ENCODE peak calls at places on chromosomes 3 and 15, in eight cellular contexts. R is kidney, Y is tibial nerve, E is H9, C is endodermal cell, J is right cardiac atrium, H is K562, W is GM12878. Q is an unnamed sample.

GRCh38 chr15:91529534-91529933 is 324.0 kb upstream of the SLCO3A1 start:
- DNase-seq in R (no peak), Y (no peak), E (no peak), C (no peak), J (no peak), H (no peak), W (no peak), Q (no peak)

GRCh38 chr15:52788099-52788986 is 1.8 kb downstream of the ONECUT1 start:
- DNase-seq in R (peak; percentile 61), Y (no peak), E (peak; percentile 46), C (peak; percentile 77), J (no peak), H (no peak), W (no peak), Q (no peak)

GRCh38 chr15:48507416-48508065 is 138.0 kb downstream of the FBN1 start:
- DNase-seq in R (no peak), Y (peak; percentile 31), E (peak; percentile 37), C (peak; percentile 70), J (no peak), H (peak; percentile 22), W (peak; percentile 8), Q (no peak)

GRCh38 chr3:135047061-135047460 is 252.0 kb downstream of the EPHB1 start:
- DNase-seq in R (no peak), Y (no peak), E (no peak), C (peak; percentile 26), J (no peak), H (no peak), W (no peak), Q (no peak)

GRCh38 chr3:161689699-161690098 is 193.1 kb downstream of the OTOL1 start:
- DNase-seq in R (no peak), Y (no peak), E (no peak), C (no peak), J (no peak), H (no peak), W (no peak), Q (no peak)

GRCh38 chr3:149536429-149536828 is 61.9 kb downstream of the TM4SF4 start:
- DNase-seq in R (peak; percentile 84), Y (no peak), E (peak; percentile 71), C (peak; percentile 80), J (peak; percentile 66), H (no peak), W (no peak), Q (no peak)

GRCh38 chr15:72685301-72685924 is 569 bp downstream of the HIGD2B start:
- DNase-seq in R (no peak), Y (peak; percentile 6), E (no peak), C (no peak), J (no peak), H (no peak), W (no peak), Q (no peak)

GRCh38 chr3:129195731-129196256 is 12.1 kb upstream of the CNBP start:
- DNase-seq in R (no peak), Y (peak; percentile 32), E (no peak), C (no peak), J (peak; percentile 57), H (no peak), W (no peak), Q (peak; percentile 86)

GRCh38 chr3:185658504-185658912 is 72.4 kb downstream of the SENP2 start:
- DNase-seq in R (peak; percentile 86), Y (peak; percentile 90), E (no peak), C (no peak), J (peak; percentile 72), H (no peak), W (no peak), Q (peak; percentile 83)

GRCh38 chr3:13021141-13021933 is 51.9 kb downstream of the IQSEC1 start:
- DNase-seq in R (no peak), Y (peak; percentile 54), E (no peak), C (no peak), J (no peak), H (no peak), W (no peak), Q (no peak)

GRCh38 chr3:76321615-76322014 is 536.3 kb upstream of the ZNF717 start:
- DNase-seq in R (no peak), Y (no peak), E (no peak), C (no peak), J (no peak), H (no peak), W (no peak), Q (no peak)

GRCh38 chr3:76324101-76324500 is 538.8 kb upstream of the ZNF717 start:
- DNase-seq in R (no peak), Y (no peak), E (no peak), C (no peak), J (no peak), H (no peak), W (no peak), Q (no peak)
- H3K4me1 ChIP-seq in R (no peaks in the 10 kb centered on the region), Y (no peaks in the 10 kb centered on the region), E (no peaks in the 10 kb centered on the region), C (no peaks in the 10 kb centered on the region), J (no peaks in the 10 kb centered on the region), H (no peaks in the 10 kb centered on the region), W (no peaks in the 10 kb centered on the region), Q (no peaks in the 10 kb centered on the region)

GRCh38 chr15:97461212-97461611 is 499.3 kb upstream of the ARRDC4 start:
- DNase-seq in R (no peak), Y (no peak), E (no peak), C (no peak), J (no peak), H (no peak), W (no peak), Q (no peak)

GRCh38 chr15:97459771-97460170 is 500.7 kb upstream of the ARRDC4 start:
- DNase-seq in R (no peak), Y (no peak), E (no peak), C (no peak), J (no peak), H (no peak), W (no peak), Q (no peak)

GRCh38 chr15:97456541-97456940 is 504.0 kb upstream of the ARRDC4 start:
- DNase-seq in R (no peak), Y (no peak), E (no peak), C (no peak), J (no peak), H (no peak), W (no peak), Q (no peak)
- H3K9me3 ChIP-seq in R (no peaks in the 10 kb centered on the region), Y (no peaks in the 10 kb centered on the region), E (no peaks in the 10 kb centered on the region), C (no peaks in the 10 kb centered on the region), J (no peaks in the 10 kb centered on the region), H (no peaks in the 10 kb centered on the region), W (no peaks in the 10 kb centered on the region), Q (no peaks in the 10 kb centered on the region)

GRCh38 chr3:51477360-51477711 is 22.5 kb downstream of the DCAF1 start:
- DNase-seq in R (no peak), Y (no peak), E (no peak), C (no peak), J (no peak), H (no peak), W (no peak), Q (no peak)
- H3K4me1 ChIP-seq in R (no peaks in the 10 kb centered on the region), Y (no peaks in the 10 kb centered on the region), E (no peaks in the 10 kb centered on the region), C (no peaks in the 10 kb centered on the region), J (no peaks in the 10 kb centered on the region), H (no peaks in the 10 kb centered on the region), W (no peaks in the 10 kb centered on the region), Q (no peaks in the 10 kb centered on the region)

DNA sequence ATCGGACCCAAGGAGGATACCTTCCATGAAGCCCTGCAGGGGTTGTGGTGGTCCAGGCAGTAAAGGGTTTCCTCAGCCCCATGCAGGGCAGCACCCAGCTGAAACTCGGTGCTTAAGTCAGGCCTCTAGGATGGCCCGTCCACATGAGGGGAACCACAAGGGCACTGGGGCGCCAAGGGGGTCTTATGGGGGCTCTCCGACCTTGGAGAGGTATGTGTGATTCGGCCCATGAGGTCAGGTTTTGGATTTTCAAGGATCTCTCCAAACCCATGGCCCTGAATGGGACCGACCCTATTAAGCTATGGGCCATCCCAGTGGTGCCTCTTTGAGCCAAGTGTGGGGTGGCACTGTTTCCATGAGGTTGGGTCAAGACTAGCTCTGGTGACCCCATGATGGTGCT is 233.3 kb downstream of the SNRPN start:
- DNase-seq in R (peak; percentile 39), Y (no peak), E (no peak), C (no peak), J (no peak), H (no peak), W (no peak), Q (no peak)
- H3K9me3 ChIP-seq in R (peaks cover 5% of the 10 kb centered on the region), Y (no peaks in the 10 kb centered on the region), E (peaks cover 50% of the 10 kb centered on the region), C (no peaks in the 10 kb centered on the region), J (no peaks in the 10 kb centered on the region), H (no peaks in the 10 kb centered on the region), W (peaks cover 3% of the 10 kb centered on the region), Q (no peaks in the 10 kb centered on the region)

GRCh38 chr3:14486460-14486859 is 53.7 kb downstream of the GRIP2 start:
- DNase-seq in R (peak; percentile 24), Y (no peak), E (no peak), C (no peak), J (no peak), H (no peak), W (no peak), Q (no peak)
- H3K4me1 ChIP-seq in R (no peaks in the 10 kb centered on the region), Y (peaks cover 6% of the 10 kb centered on the region), E (no peaks in the 10 kb centered on the region), C (no peaks in the 10 kb centered on the region), J (peaks cover 3% of the 10 kb centered on the region), H (peaks cover 11% of the 10 kb centered on the region), W (peaks cover 10% of the 10 kb centered on the region), Q (peaks cover 3% of the 10 kb centered on the region)

GRCh38 chr3:54527521-54527920 is 400.3 kb downstream of the LRTM1 start:
- DNase-seq in R (no peak), Y (peak; percentile 28), E (no peak), C (no peak), J (no peak), H (no peak), W (no peak), Q (peak; percentile 11)

GRCh38 chr3:54531741-54532140 is 396.1 kb downstream of the LRTM1 start:
- DNase-seq in R (no peak), Y (no peak), E (no peak), C (no peak), J (no peak), H (no peak), W (no peak), Q (no peak)

GRCh38 chr3:54527953-54528352 is 399.9 kb downstream of the LRTM1 start:
- DNase-seq in R (no peak), Y (peak; percentile 43), E (no peak), C (no peak), J (peak; percentile 47), H (no peak), W (no peak), Q (peak; percentile 44)

GRCh38 chr3:54533856-54534255 is 394.0 kb downstream of the LRTM1 start:
- DNase-seq in R (no peak), Y (no peak), E (peak; percentile 42), C (peak; percentile 65), J (no peak), H (no peak), W (no peak), Q (no peak)

DNA sequence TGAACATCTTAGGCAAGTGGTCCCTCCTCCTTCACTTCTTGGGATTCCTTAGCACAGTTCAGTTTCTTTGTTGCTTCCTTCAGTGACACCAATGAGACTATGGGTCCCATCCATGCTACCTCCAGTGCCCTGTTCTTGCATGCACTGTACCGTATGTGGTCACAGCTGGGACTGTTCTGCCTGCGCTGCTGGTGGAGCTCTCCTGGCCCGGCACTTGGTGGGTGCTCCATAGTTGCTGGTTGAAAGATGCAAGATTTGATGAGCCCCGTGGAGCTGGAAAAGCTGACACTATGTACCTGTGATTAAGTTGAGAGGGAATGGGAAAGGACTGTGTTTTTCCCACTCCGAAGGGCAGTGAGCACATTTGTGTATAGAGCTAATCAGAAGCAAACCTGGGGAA is 397.8 kb downstream of the LRTM1 start:
- DNase-seq in R (no peak), Y (no peak), E (no peak), C (no peak), J (no peak), H (no peak), W (no peak), Q (no peak)
- H3K9me3 ChIP-seq in R (no peaks in the 10 kb centered on the region), Y (no peaks in the 10 kb centered on the region), E (no peaks in the 10 kb centered on the region), C (no peaks in the 10 kb centered on the region), J (no peaks in the 10 kb centered on the region), H (no peaks in the 10 kb centered on the region), W (no peaks in the 10 kb centered on the region), Q (peaks cover 3% of the 10 kb centered on the region)

Q was measured in gastrocnemius medialis.